ENCODE peak calls at places on chromosomes 7 and 10, in ten cellular contexts. One of them, this sample, is unnamed.

GRCh38 chr10:10660054-10660453 is 357.6 kb upstream of the CELF2 start:
- DNase-seq in MCF 10A: no peak
- DNase-seq in kidney tubule cell: no peak
- DNase-seq in AG04450: no peak
- DNase-seq in NCI-H1105: no peak
- DNase-seq in stimulated activated CD4-positive, alpha-beta T cell treated with anti-CD3 and anti-CD28 coated beads, Interleukin-4, amount 100 ng/mL, for 24 hours: no peak
- DNase-seq in foreskin melanocyte: no peak
- DNase-seq in hypothalamus: no peak
- DNase-seq in HEK293T: no peak
- DNase-seq in MM.1S: no peak
- DNase-seq in this sample: no peak

GRCh38 chr7:154978045-154978444 is 24.9 kb downstream of the PAXIP1 start:
- DNase-seq in MCF 10A: no peak
- DNase-seq in kidney tubule cell: no peak
- DNase-seq in AG04450: no peak
- DNase-seq in NCI-H1105: no peak
- DNase-seq in stimulated activated CD4-positive, alpha-beta T cell treated with anti-CD3 and anti-CD28 coated beads, Interleukin-4, amount 100 ng/mL, for 24 hours: no peak
- DNase-seq in foreskin melanocyte: no peak
- DNase-seq in hypothalamus: no peak
- DNase-seq in HEK293T: no peak
- DNase-seq in MM.1S: no peak
- DNase-seq in this sample: no peak

GRCh38 chr7:75987026-75987804 is 7.2 kb downstream of the TMEM120A start:
- DNase-seq in MCF 10A: no peak
- DNase-seq in kidney tubule cell: no peak
- DNase-seq in AG04450: no peak
- DNase-seq in NCI-H1105: no peak
- DNase-seq in stimulated activated CD4-positive, alpha-beta T cell treated with anti-CD3 and anti-CD28 coated beads, Interleukin-4, amount 100 ng/mL, for 24 hours: no peak
- DNase-seq in foreskin melanocyte: no peak
- DNase-seq in hypothalamus: no peak
- DNase-seq in HEK293T: no peak
- DNase-seq in MM.1S: no peak
- DNase-seq in this sample: no peak

GRCh38 chr7:28732037-28732869 is 225.9 kb downstream of the TRIL start:
- DNase-seq in MCF 10A: peak
- DNase-seq in kidney tubule cell: peak
- DNase-seq in AG04450: peak
- DNase-seq in NCI-H1105: no peak
- DNase-seq in stimulated activated CD4-positive, alpha-beta T cell treated with anti-CD3 and anti-CD28 coated beads, Interleukin-4, amount 100 ng/mL, for 24 hours: no peak
- DNase-seq in foreskin melanocyte: no peak
- DNase-seq in hypothalamus: no peak
- DNase-seq in HEK293T: peak
- DNase-seq in MM.1S: no peak
- DNase-seq in this sample: no peak

GRCh38 chr10:17984563-17984962 is 32.8 kb downstream of the SLC39A12 start:
- DNase-seq in MCF 10A: no peak
- DNase-seq in kidney tubule cell: no peak
- DNase-seq in AG04450: no peak
- DNase-seq in NCI-H1105: no peak
- DNase-seq in stimulated activated CD4-positive, alpha-beta T cell treated with anti-CD3 and anti-CD28 coated beads, Interleukin-4, amount 100 ng/mL, for 24 hours: no peak
- DNase-seq in foreskin melanocyte: no peak
- DNase-seq in hypothalamus: no peak
- DNase-seq in HEK293T: no peak
- DNase-seq in MM.1S: no peak
- DNase-seq in this sample: no peak

GRCh38 chr10:21172774-21173432 is 275.8 kb upstream of the NEBL start:
- DNase-seq in MCF 10A: no peak
- DNase-seq in kidney tubule cell: peak
- DNase-seq in AG04450: no peak
- DNase-seq in NCI-H1105: no peak
- DNase-seq in stimulated activated CD4-positive, alpha-beta T cell treated with anti-CD3 and anti-CD28 coated beads, Interleukin-4, amount 100 ng/mL, for 24 hours: no peak
- DNase-seq in foreskin melanocyte: no peak
- DNase-seq in hypothalamus: peak
- DNase-seq in HEK293T: peak
- DNase-seq in MM.1S: no peak
- DNase-seq in this sample: no peak

GRCh38 chr7:52917982-52918578 is 117.4 kb upstream of the POM121L12 start:
- DNase-seq in MCF 10A: peak
- DNase-seq in kidney tubule cell: peak
- DNase-seq in AG04450: no peak
- DNase-seq in NCI-H1105: no peak
- DNase-seq in stimulated activated CD4-positive, alpha-beta T cell treated with anti-CD3 and anti-CD28 coated beads, Interleukin-4, amount 100 ng/mL, for 24 hours: no peak
- DNase-seq in foreskin melanocyte: no peak
- DNase-seq in hypothalamus: no peak
- DNase-seq in HEK293T: peak
- DNase-seq in MM.1S: no peak
- DNase-seq in this sample: peak

GRCh38 chr7:95421847-95422444 is 12.9 kb downstream of the PON2 start:
- DNase-seq in MCF 10A: no peak
- DNase-seq in kidney tubule cell: no peak
- DNase-seq in AG04450: no peak
- DNase-seq in NCI-H1105: no peak
- DNase-seq in stimulated activated CD4-positive, alpha-beta T cell treated with anti-CD3 and anti-CD28 coated beads, Interleukin-4, amount 100 ng/mL, for 24 hours: no peak
- DNase-seq in foreskin melanocyte: peak
- DNase-seq in hypothalamus: no peak
- DNase-seq in HEK293T: no peak
- DNase-seq in MM.1S: peak
- DNase-seq in this sample: no peak

GRCh38 chr10:126147866-126148578 is 240.3 kb downstream of the ADAM12 start:
- DNase-seq in MCF 10A: peak
- DNase-seq in kidney tubule cell: peak
- DNase-seq in AG04450: no peak
- DNase-seq in NCI-H1105: no peak
- DNase-seq in stimulated activated CD4-positive, alpha-beta T cell treated with anti-CD3 and anti-CD28 coated beads, Interleukin-4, amount 100 ng/mL, for 24 hours: no peak
- DNase-seq in foreskin melanocyte: no peak
- DNase-seq in hypothalamus: no peak
- DNase-seq in HEK293T: no peak
- DNase-seq in MM.1S: no peak
- DNase-seq in this sample: no peak

GRCh38 chr10:127168251-127168650 is 28.1 kb downstream of the INSYN2A start:
- DNase-seq in MCF 10A: no peak
- DNase-seq in kidney tubule cell: no peak
- DNase-seq in AG04450: no peak
- DNase-seq in NCI-H1105: no peak
- DNase-seq in stimulated activated CD4-positive, alpha-beta T cell treated with anti-CD3 and anti-CD28 coated beads, Interleukin-4, amount 100 ng/mL, for 24 hours: no peak
- DNase-seq in foreskin melanocyte: no peak
- DNase-seq in hypothalamus: no peak
- DNase-seq in HEK293T: no peak
- DNase-seq in MM.1S: no peak
- DNase-seq in this sample: no peak

GRCh38 chr10:84543077-84543476 is 214.7 kb downstream of the CCSER2 start:
- DNase-seq in MCF 10A: no peak
- DNase-seq in kidney tubule cell: no peak
- DNase-seq in AG04450: no peak
- DNase-seq in NCI-H1105: no peak
- DNase-seq in stimulated activated CD4-positive, alpha-beta T cell treated with anti-CD3 and anti-CD28 coated beads, Interleukin-4, amount 100 ng/mL, for 24 hours: no peak
- DNase-seq in foreskin melanocyte: no peak
- DNase-seq in hypothalamus: no peak
- DNase-seq in HEK293T: no peak
- DNase-seq in MM.1S: no peak
- DNase-seq in this sample: no peak

This sample was measured in RKO.